ENCODE peak calls at places on chromosomes 12 and 14, in eight cellular contexts. U, V, Q, F, P, S, Y and B are unnamed samples.

GRCh38 chr14:100322138-100322957 is 791 bp upstream of the SLC25A47 start:
- DNase-seq in P (no peak), Y (no peak), F (no peak), S (no peak), U (no peak), V (no peak), Q (no peak), B (no peak)

GRCh38 chr12:45216983-45217485 is 1.1 kb downstream of the ANO6 start:
- DNase-seq in U (no peak), S (no peak), F (no peak), P (peak), Q (no peak), Y (no peak), V (no peak), B (no peak)

GRCh38 chr12:15688838-15689237 is 100.3 kb downstream of the EPS8 start:
- DNase-seq in P (no peak), V (peak), S (no peak), F (no peak), Y (no peak), U (peak), Q (no peak), B (no peak)

GRCh38 chr12:93783827-93784226 is 106.7 kb downstream of the CRADD start:
- DNase-seq in V (no peak), F (no peak), Q (no peak), S (no peak), P (no peak), Y (no peak), U (no peak), B (no peak)

GRCh38 chr12:88870000-88870737 is 289.9 kb upstream of the KITLG start:
- DNase-seq in F (no peak), V (no peak), Y (no peak), Q (no peak), S (no peak), P (no peak), U (no peak), B (no peak)

GRCh38 chr12:98499668-98500456 is 15.5 kb upstream of the TMPO start:
- DNase-seq in V (no peak), P (peak), F (no peak), Y (no peak), U (peak), Q (peak), S (no peak), B (no peak)

GRCh38 chr14:91143862-91144261 is 30.0 kb downstream of the DGLUCY start:
- DNase-seq in Q (no peak), S (no peak), P (no peak), F (no peak), U (no peak), V (no peak), Y (no peak), B (no peak)

GRCh38 chr12:132359551-132359950 is 30.2 kb upstream of the GALNT9 start:
- DNase-seq in F (no peak), Y (no peak), S (no peak), V (no peak), Q (no peak), P (no peak), U (no peak), B (no peak)

GRCh38 chr12:18171571-18171970 is 81.6 kb upstream of the RERGL start:
- DNase-seq in Y (no peak), P (no peak), S (no peak), F (no peak), V (no peak), Q (no peak), U (no peak), B (no peak)

GRCh38 chr14:75636100-75636692 is 24.5 kb downstream of the ERG28 start:
- DNase-seq in Q (no peak), P (no peak), Y (no peak), F (no peak), U (peak), V (peak), S (peak), B (no peak)

GRCh38 chr12:38056701-38057689 is 259.6 kb upstream of the ALG10B start:
- DNase-seq in Q (no peak), P (no peak), F (no peak), Y (no peak), V (no peak), U (no peak), S (no peak), B (no peak)

GRCh38 chr12:77841467-77842054 is 10.9 kb downstream of the NAV3 start:
- DNase-seq in V (no peak), Q (no peak), Y (no peak), F (no peak), P (peak), U (no peak), S (peak), B (no peak)

GRCh38 chr14:68937790-68938514 is 41.1 kb downstream of the ACTN1 start:
- DNase-seq in F (no peak), V (no peak), U (peak), S (no peak), Q (peak), P (peak), Y (no peak), B (no peak)

GRCh38 chr14:100078997-100079561 is 13.9 kb downstream of the EVL start:
- DNase-seq in Y (peak), S (no peak), V (no peak), F (no peak), U (peak), P (no peak), Q (no peak), B (no peak)